ENCODE peak calls at places on chromosomes 5 and 9, in six cellular contexts. H is astrocyte of the cerebellum, D is hypothalamus, Q is hepatic stellate cell, Z is gastrocnemius medialis, Y is astrocyte. N is an unnamed sample.

GRCh38 chr9:136311433-136312375 is 7.8 kb upstream of the CCDC187 start:
- DNase-seq in H (no peak), D (no peak), Q (no peak), Z (no peak), Y (no peak), N (peak; percentile 55)

GRCh38 chr5:112492291-112492690 is 73.2 kb upstream of the EPB41L4A start:
- DNase-seq in H (peak; percentile 59), D (peak; percentile 39), Q (peak; percentile 57), Z (no peak), Y (peak; percentile 41), N (peak; percentile 5)

GRCh38 chr9:89603629-89604462 is 966 bp upstream of the GADD45G start:
- DNase-seq in H (no peak), D (peak; percentile 63), Q (no peak), Z (peak; percentile 87), Y (peak; percentile 27), N (peak; percentile 84)

GRCh38 chr5:157339409-157339808 is 73.5 kb downstream of the CYFIP2 start:
- DNase-seq in H (no peak), D (no peak), Q (no peak), Z (no peak), Y (no peak), N (no peak)

GRCh38 chr9:128702949-128703615 is 779 bp downstream of the PKN3 start:
- DNase-seq in H (no peak), D (no peak), Q (no peak), Z (no peak), Y (no peak), N (peak; percentile 40)

GRCh38 chr9:23850242-23851023 is 24.4 kb upstream of the ELAVL2 start:
- DNase-seq in H (no peak), D (no peak), Q (no peak), Z (no peak), Y (no peak), N (no peak)

GRCh38 chr9:89549031-89549644 is 51.2 kb upstream of the SEMA4D start:
- DNase-seq in H (peak; percentile 40), D (peak; percentile 80), Q (peak; percentile 73), Z (peak; percentile 72), Y (peak; percentile 15), N (peak; percentile 77)

GRCh38 chr5:94395468-94395867 is 222.9 kb downstream of the KIAA0825 start:
- DNase-seq in H (no peak), D (no peak), Q (no peak), Z (no peak), Y (no peak), N (no peak)

GRCh38 chr9:88990721-88991065 is 575 bp upstream of the S1PR3 start:
- DNase-seq in H (no peak), D (no peak), Q (no peak), Z (no peak), Y (no peak), N (no peak)

GRCh38 chr5:151683444-151683843 is 3.3 kb downstream of the SPARC start:
- DNase-seq in H (no peak), D (no peak), Q (no peak), Z (no peak), Y (no peak), N (no peak)

GRCh38 chr9:14529629-14530028 is 163.6 kb downstream of the ZDHHC21 start:
- DNase-seq in H (no peak), D (no peak), Q (no peak), Z (no peak), Y (no peak), N (no peak)

GRCh38 chr9:125659954-125660353 is 47.1 kb downstream of the MAPKAP1 start:
- DNase-seq in H (no peak), D (no peak), Q (peak; percentile 27), Z (no peak), Y (peak; percentile 86), N (no peak)

GRCh38 chr9:129489838-129490582 is 130.9 kb downstream of the C9orf50 start:
- DNase-seq in H (no peak), D (peak; percentile 58), Q (no peak), Z (no peak), Y (no peak), N (no peak)

GRCh38 chr9:134010774-134011173 is 14.5 kb upstream of the BRD3OS start:
- DNase-seq in H (no peak), D (no peak), Q (no peak), Z (no peak), Y (peak; percentile 22), N (peak; percentile 39)

GRCh38 chr5:87423755-87424154 is 11.0 kb upstream of the CCNH start:
- DNase-seq in H (no peak), D (no peak), Q (no peak), Z (no peak), Y (no peak), N (no peak)